ENCODE peak calls at places on chromosomes 6 and 20, in seven cellular contexts. J, W, U, P, L, X and D are unnamed samples.

GRCh38 chr6:51450248-51450957 is 631.7 kb downstream of the TFAP2B start:
- DNase-seq in J (no peak), W (no peak), U (no peak), P (no peak), L (no peak), X (no peak), D (no peak)

GRCh38 chr6:138382498-138383265 is 5.0 kb downstream of the SMIM28 start:
- DNase-seq in J (no peak), W (no peak), U (no peak), P (no peak), L (no peak), X (no peak), D (no peak)

GRCh38 chr6:83365931-83366330 is 64.9 kb downstream of the ME1 start:
- DNase-seq in J (peak; percentile 44), W (no peak), U (no peak), P (no peak), L (no peak), X (no peak), D (no peak)

GRCh38 chr20:59122377-59122932 is 41.2 kb upstream of the ZNF831 start:
- DNase-seq in J (no peak), W (no peak), U (no peak), P (no peak), L (no peak), X (no peak), D (no peak)

GRCh38 chr6:152983637-152984386 is 971 bp upstream of the FBXO5 start:
- DNase-seq in J (peak; percentile 72), W (peak; percentile 29), U (peak; percentile 64), P (peak; percentile 64), L (peak; percentile 97), X (peak; percentile 90), D (peak; percentile 86)

GRCh38 chr6:169529931-169530761 is 171.7 kb downstream of the WDR27 start:
- DNase-seq in J (no peak), W (peak; percentile 42), U (no peak), P (no peak), L (no peak), X (no peak), D (no peak)

GRCh38 chr6:139852067-139852466 is 477.6 kb upstream of the CITED2 start:
- DNase-seq in J (no peak), W (no peak), U (no peak), P (no peak), L (no peak), X (no peak), D (no peak)

GRCh38 chr20:60138263-60139127 is 180.3 kb downstream of the CDH26 start:
- DNase-seq in J (no peak), W (no peak), U (peak; percentile 55), P (no peak), L (no peak), X (no peak), D (peak; percentile 89)

GRCh38 chr6:42276008-42276890 is 58.6 kb upstream of the MRPS10 start:
- DNase-seq in J (no peak), W (no peak), U (no peak), P (no peak), L (no peak), X (no peak), D (no peak)

GRCh38 chr6:34239240-34239825 is 2.7 kb downstream of the HMGA1 start:
- DNase-seq in J (no peak), W (no peak), U (no peak), P (no peak), L (no peak), X (no peak), D (no peak)

GRCh38 chr20:50133474-50134217 is 19.9 kb downstream of the PEDS1 start:
- DNase-seq in J (no peak), W (no peak), U (no peak), P (no peak), L (no peak), X (no peak), D (no peak)

GRCh38 chr6:125002090-125002741 is 40.0 kb downstream of the RNF217 start:
- DNase-seq in J (no peak), W (no peak), U (no peak), P (no peak), L (no peak), X (no peak), D (no peak)

GRCh38 chr20:25196701-25197120 is 1.2 kb downstream of the ENTPD6 start:
- DNase-seq in J (no peak), W (no peak), U (no peak), P (no peak), L (no peak), X (no peak), D (no peak)

GRCh38 chr6:134512946-134513345 is 195.0 kb upstream of the SGK1 start:
- DNase-seq in J (peak; percentile 64), W (no peak), U (no peak), P (no peak), L (no peak), X (no peak), D (no peak)

GRCh38 chr6:47132724-47133123 is 90.6 kb upstream of the ADGRF1 start:
- DNase-seq in J (no peak), W (no peak), U (no peak), P (no peak), L (no peak), X (no peak), D (no peak)

GRCh38 chr6:53263915-53264314 is 84.8 kb downstream of the ELOVL5 start:
- DNase-seq in J (no peak), W (peak; percentile 8), U (no peak), P (no peak), L (no peak), X (no peak), D (no peak)

GRCh38 chr6:43147289-43147688 is 23.8 kb upstream of the SRF start:
- DNase-seq in J (no peak), W (no peak), U (no peak), P (no peak), L (no peak), X (no peak), D (no peak)

GRCh38 chr6:104940881-104941693 is 15.8 kb upstream of the LIN28B start:
- DNase-seq in J (peak; percentile 34), W (no peak), U (peak; percentile 45), P (no peak), L (no peak), X (no peak), D (peak; percentile 56)

GRCh38 chr6:30101423-30101938 is 11.4 kb downstream of the TRIM31 start:
- DNase-seq in J (no peak), W (no peak), U (peak; percentile 26), P (no peak), L (no peak), X (no peak), D (no peak)

GRCh38 chr6:89035252-89036106 is 45.1 kb upstream of the PNRC1 start:
- DNase-seq in J (peak; percentile 58), W (peak; percentile 86), U (peak; percentile 93), P (peak; percentile 91), L (no peak), X (no peak), D (peak; percentile 73)

GRCh38 chr6:137853569-137854213 is 13.4 kb upstream of the TNFAIP3 start:
- DNase-seq in J (no peak), W (no peak), U (peak; percentile 48), P (no peak), L (no peak), X (no peak), D (no peak)

GRCh38 chr6:127341471-127342202 is 1.8 kb downstream of the ECHDC1 start:
- DNase-seq in J (no peak), W (no peak), U (no peak), P (no peak), L (peak; percentile 66), X (no peak), D (no peak)

GRCh38 chr20:57323034-57323433 is 6.6 kb upstream of the SPO11 start:
- DNase-seq in J (peak; percentile 41), W (no peak), U (peak; percentile 93), P (no peak), L (no peak), X (no peak), D (no peak)

GRCh38 chr6:35142578-35142977 is 1.4 kb upstream of the TCP11 start:
- DNase-seq in J (no peak), W (no peak), U (no peak), P (no peak), L (no peak), X (no peak), D (peak; percentile 40)